ENCODE peak calls at places on chromosomes 12 and 14, in four cellular contexts. C is transverse colon, S is Peyer's patch, M is heart left ventricle. N is an unnamed sample.

GRCh38 chr12:40733871-40734270 is 41.6 kb downstream of the CNTN1 start:
- DNase-seq in C (no peak), S (no peak), M (no peak), N (no peak)

GRCh38 chr12:110754101-110754793 is 11.6 kb upstream of the PPP1CC start:
- DNase-seq in C (no peak), S (no peak), M (peak; percentile 53), N (no peak)

GRCh38 chr14:65403231-65403630 is 9.3 kb upstream of the FUT8 start:
- DNase-seq in C (no peak), S (no peak), M (no peak), N (no peak)

GRCh38 chr12:12577786-12578185 is 15.1 kb upstream of the DUSP16 start:
- DNase-seq in C (no peak), S (no peak), M (no peak), N (no peak)

GRCh38 chr14:60331201-60332045 is 82.4 kb downstream of the PPM1A start:
- DNase-seq in C (peak; percentile 74), S (peak; percentile 88), M (peak; percentile 54), N (no peak)

GRCh38 chr12:19402211-19402610 is 37.1 kb upstream of the AEBP2 start:
- DNase-seq in C (no peak), S (no peak), M (no peak), N (no peak)

GRCh38 chr14:99036594-99037293 is 235.3 kb downstream of the BCL11B start:
- DNase-seq in C (no peak), S (no peak), M (peak; percentile 58), N (peak; percentile 84)

GRCh38 chr12:85279449-85280137 is 427 bp upstream of the ALX1 start:
- DNase-seq in C (no peak), S (no peak), M (no peak), N (no peak)

GRCh38 chr12:53300187-53300586 is 692 bp downstream of the MYG1 start:
- DNase-seq in C (no peak), S (no peak), M (no peak), N (no peak)

GRCh38 chr12:111408686-111409402 is 3.1 kb downstream of the SH2B3 start:
- DNase-seq in C (no peak), S (no peak), M (no peak), N (no peak)

GRCh38 chr12:103626498-103626897 is 39.4 kb downstream of the STAB2 start:
- DNase-seq in C (peak; percentile 59), S (peak; percentile 71), M (peak; percentile 77), N (no peak)

GRCh38 chr12:104411826-104412626 is 44.7 kb upstream of the CHST11 start:
- DNase-seq in C (no peak), S (no peak), M (no peak), N (no peak)

GRCh38 chr12:131511391-131511802 is 199.5 kb upstream of the SFSWAP start:
- DNase-seq in C (peak; percentile 12), S (peak; percentile 73), M (no peak), N (no peak)

GRCh38 chr12:18262514-18262913 is 1.2 kb downstream of the PIK3C2G start:
- DNase-seq in C (no peak), S (no peak), M (no peak), N (no peak)

GRCh38 chr12:70830221-70831061 is 90.1 kb downstream of the PTPRR start:
- DNase-seq in C (no peak), S (no peak), M (no peak), N (no peak)

GRCh38 chr14:22071001-22071400 is 397.4 kb upstream of the OR4E1 start:
- DNase-seq in C (peak; percentile 40), S (peak; percentile 83), M (no peak), N (no peak)

GRCh38 chr14:65850429-65851145 is 438.1 kb downstream of the FUT8 start:
- DNase-seq in C (peak; percentile 14), S (peak; percentile 54), M (no peak), N (peak; percentile 71)

GRCh38 chr12:22083167-22083566 is 37.1 kb downstream of the CMAS start:
- DNase-seq in C (no peak), S (no peak), M (no peak), N (peak; percentile 21)

GRCh38 chr12:110531741-110532333 is 29.7 kb downstream of the RAD9B start:
- DNase-seq in C (no peak), S (no peak), M (no peak), N (no peak)

GRCh38 chr12:62523619-62524018 is 57.0 kb downstream of the MON2 start:
- DNase-seq in C (no peak), S (no peak), M (no peak), N (no peak)

GRCh38 chr12:95970905-95971304 is 25.2 kb downstream of the HAL start:
- DNase-seq in C (no peak), S (no peak), M (no peak), N (no peak)

GRCh38 chr14:76696791-76697190 is 64.5 kb upstream of the VASH1 start:
- DNase-seq in C (no peak), S (no peak), M (no peak), N (peak; percentile 29)

GRCh38 chr14:65732112-65732511 is 319.6 kb downstream of the FUT8 start:
- DNase-seq in C (no peak), S (no peak), M (no peak), N (no peak)

GRCh38 chr14:23366163-23366921 is 1.4 kb upstream of the EFS start:
- DNase-seq in C (peak; percentile 42), S (peak; percentile 54), M (peak; percentile 78), N (peak; percentile 69)

GRCh38 chr14:97277711-97278110 is 480.5 kb downstream of the VRK1 start:
- DNase-seq in C (no peak), S (no peak), M (no peak), N (no peak)

GRCh38 chr12:39327965-39328364 is 115.0 kb downstream of the KIF21A start:
- DNase-seq in C (no peak), S (no peak), M (no peak), N (no peak)

GRCh38 chr12:108833355-108833733 is 24.0 kb downstream of the SSH1 start:
- DNase-seq in C (no peak), S (no peak), M (peak; percentile 66), N (no peak)

GRCh38 chr12:89245090-89245489 is 107.2 kb downstream of the DUSP6 start:
- DNase-seq in C (no peak), S (no peak), M (no peak), N (no peak)

GRCh38 chr14:101068293-101068957 is 164.9 kb upstream of the RTL1 start:
- DNase-seq in C (peak; percentile 1), S (peak; percentile 31), M (no peak), N (no peak)

GRCh38 chr12:25825494-25825893 is 133.0 kb upstream of the RASSF8 start:
- DNase-seq in C (no peak), S (no peak), M (no peak), N (no peak)

DNA sequence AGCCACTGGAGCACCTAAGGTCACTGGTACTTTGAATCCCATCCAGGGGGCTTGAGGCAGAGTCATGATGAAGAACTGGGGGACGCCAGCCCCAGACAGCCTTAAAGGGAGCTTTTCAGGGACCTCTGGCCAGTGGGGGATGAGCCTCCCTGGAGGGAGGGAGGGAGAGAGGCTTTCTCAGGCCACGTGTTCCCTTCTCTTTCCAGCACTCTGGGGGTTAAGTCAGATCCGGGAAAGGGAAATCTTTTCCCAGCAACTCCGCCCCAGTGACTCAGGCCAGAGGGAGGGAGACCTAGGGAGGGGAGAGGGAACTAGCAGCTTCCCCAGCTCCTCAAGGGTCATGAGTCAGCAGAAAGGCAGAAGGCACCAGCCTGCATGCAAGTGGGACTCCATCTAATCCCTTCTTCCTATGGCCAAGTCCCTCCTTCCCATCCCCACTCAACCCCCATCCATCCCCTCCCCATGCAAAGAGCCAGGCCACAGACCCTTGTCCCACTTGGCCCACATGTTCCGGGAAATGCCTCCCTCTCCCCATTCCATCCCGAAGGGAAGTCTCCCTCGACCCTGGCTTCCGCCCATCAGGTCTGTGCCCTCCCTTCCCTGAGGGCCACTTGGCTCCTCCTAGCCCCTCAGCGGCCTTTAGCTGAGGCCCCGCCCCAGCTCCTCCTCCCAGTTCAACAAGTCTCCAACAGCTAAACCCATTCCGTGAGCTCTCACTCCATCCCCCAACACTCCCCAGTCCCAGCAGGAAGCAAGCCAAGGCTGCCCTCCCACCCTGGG is 5.6 kb downstream of the TNFRSF1A start:
- DNase-seq in C (peak; percentile 92), S (peak; percentile 93), M (peak; percentile 96), N (peak; percentile 98)
- TF ChIP-seq POLR2A in C (peak; percentile 66), S (peak; percentile 69), M (no peak), N (no peak)

GRCh38 chr12:15910468-15910863 is 666 bp upstream of the DERA start:
- DNase-seq in C (no peak), S (no peak), M (no peak), N (no peak)
- H3K4me3 ChIP-seq in C (no peak overlapping the region), S (no peak overlapping the region), M (peak overlapping the region; percentile 71), N (no peak overlapping the region)

GRCh38 chr12:57848208-57848607 is 1.7 kb upstream of the CTDSP2 start:
- DNase-seq in C (no peak), S (no peak), M (no peak), N (no peak)

GRCh38 chr12:57844725-57845477 is 1.6 kb downstream of the CTDSP2 start:
- DNase-seq in C (peak; percentile 65), S (peak; percentile 74), M (peak; percentile 86), N (peak; percentile 93)

GRCh38 chr12:57846285-57846576 is 298 bp downstream of the CTDSP2 start:
- DNase-seq in C (no peak), S (no peak), M (no peak), N (no peak)

GRCh38 chr12:57846577-57847319 is at the start of gene CTDSP2:
- DNase-seq in C (peak; percentile 100), S (peak; percentile 100), M (peak; percentile 100), N (peak; percentile 100)

DNA sequence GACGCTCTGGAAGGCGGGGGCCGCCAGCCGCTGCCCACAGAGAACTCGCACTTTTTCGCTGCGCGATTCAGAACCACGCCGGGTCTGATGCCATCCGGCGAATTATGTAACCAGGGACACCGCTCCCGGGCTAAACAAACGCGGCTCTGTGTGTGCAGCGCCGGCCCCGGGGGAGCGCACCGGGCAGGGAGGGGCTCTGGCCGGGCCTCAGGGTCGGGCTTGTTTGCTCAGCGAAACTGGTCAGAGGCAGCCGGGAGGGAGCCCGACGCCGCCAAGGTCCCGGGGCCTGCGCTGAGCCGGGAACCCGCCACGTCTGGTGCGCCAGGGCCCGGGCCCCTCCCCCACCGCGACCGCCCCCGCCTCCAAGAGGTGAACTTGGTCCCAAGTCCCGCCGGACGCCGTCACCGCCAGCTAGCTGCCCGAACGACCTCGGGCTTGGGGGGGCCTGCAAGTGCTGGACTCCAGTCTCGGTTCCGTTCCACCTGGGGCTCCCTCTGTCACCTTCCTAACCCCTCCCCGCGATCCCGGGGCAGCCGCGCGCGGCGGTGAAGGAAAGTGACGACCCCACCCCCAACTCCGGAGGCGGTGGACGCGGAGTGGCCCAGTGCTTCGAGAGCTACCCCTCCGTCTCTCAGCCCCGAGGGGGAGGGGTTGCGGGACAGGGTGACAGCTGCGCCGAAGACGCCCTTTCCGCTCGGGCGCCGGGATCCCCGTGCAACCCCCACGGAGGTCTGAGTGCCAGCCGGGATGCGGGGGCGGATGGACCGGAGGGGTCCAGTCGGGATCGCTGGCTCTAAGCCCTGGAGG is 848 bp downstream of the CTDSP2 start:
- DNase-seq in C (peak; percentile 77), S (peak; percentile 83), M (peak; percentile 81), N (peak; percentile 65)
- TF ChIP-seq POLR2A in C (peak; percentile 58), S (peak; percentile 32), M (no peak), N (no peak)

GRCh38 chr12:106137456-106138278 is 1.1 kb downstream of the NUAK1 start:
- DNase-seq in C (no peak), S (no peak), M (peak; percentile 45), N (no peak)
- H3K4me3 ChIP-seq in C (peak overlapping the region; percentile 58), S (peak overlapping the region; percentile 83), M (peak overlapping the region; percentile 73), N (peak overlapping the region; percentile 69)

N was measured in lower leg skin.